ENCODE peak calls at places on chromosomes 7 and 10, in four cellular contexts. F is HepG2, Y is K562, N is GM12878. G is an unnamed sample.

GRCh38 chr7:80773787-80774508 is 135.5 kb downstream of the CD36 start:
- DNase-seq in F (no peak), Y (no peak), N (no peak), G (no peak)

GRCh38 chr7:29281782-29282541 is 87.4 kb downstream of the CHN2 start:
- DNase-seq in F (peak), Y (peak), N (no peak), G (no peak)

GRCh38 chr7:113338297-113338696 is 219.9 kb upstream of the SMIM30 start:
- DNase-seq in F (no peak), Y (no peak), N (no peak), G (no peak)

GRCh38 chr10:95480901-95481491 is 80.2 kb downstream of the SORBS1 start:
- DNase-seq in F (peak), Y (no peak), N (no peak), G (peak)

GRCh38 chr7:13910805-13911551 is 78.5 kb downstream of the ETV1 start:
- DNase-seq in F (no peak), Y (no peak), N (no peak), G (no peak)

GRCh38 chr7:152588350-152588749 is 87.6 kb downstream of the XRCC2 start:
- DNase-seq in F (peak), Y (no peak), N (no peak), G (no peak)

GRCh38 chr10:133139561-133140065 is 20.4 kb upstream of the KNDC1 start:
- DNase-seq in F (no peak), Y (no peak), N (no peak), G (no peak)

GRCh38 chr7:70135656-70136055 is 537.4 kb downstream of the AUTS2 start:
- DNase-seq in F (no peak), Y (no peak), N (no peak), G (no peak)

GRCh38 chr10:122462533-122463465 is 1.4 kb downstream of the HTRA1 start:
- DNase-seq in F (no peak), Y (no peak), N (no peak), G (no peak)

GRCh38 chr10:88089498-88089897 is 226.1 kb downstream of the PTEN start:
- DNase-seq in F (no peak), Y (no peak), N (no peak), G (no peak)

GRCh38 chr7:35652124-35652523 is 42.8 kb downstream of the HERPUD2 start:
- DNase-seq in F (no peak), Y (no peak), N (no peak), G (no peak)

GRCh38 chr7:16421333-16422099 is at the start of gene CRPPA:
- DNase-seq in F (peak), Y (peak), N (no peak), G (peak)

DNA sequence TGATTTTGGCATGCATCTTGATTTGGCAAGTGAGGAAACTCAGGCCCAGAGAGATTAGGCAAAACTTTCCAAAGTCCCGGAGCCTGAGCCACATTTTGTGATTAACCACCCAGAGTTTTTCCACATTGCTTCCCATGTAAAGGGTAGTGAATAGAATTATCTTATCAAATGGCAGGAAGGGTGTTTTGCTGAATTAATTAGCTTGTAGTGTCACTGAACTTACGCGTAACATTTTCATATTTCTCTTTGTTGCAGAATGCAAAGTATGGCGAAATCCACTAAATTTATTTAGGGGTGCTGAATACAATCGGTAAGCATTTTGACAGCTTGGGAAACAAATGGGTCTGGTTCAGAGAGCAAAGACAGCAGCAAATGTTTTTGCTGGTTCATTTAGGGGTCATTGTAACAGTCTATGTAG is 176.2 kb downstream of the ST7 start:
- DNase-seq in F (no peak), Y (no peak), N (no peak), G (no peak)
- TF ChIP-seq NR2C2 in F (no peak), Y (no peak), N (no peak), G (no peak)

GRCh38 chr10:98423691-98424120 is 8.7 kb upstream of the PYROXD2 start:
- DNase-seq in F (peak), Y (peak), N (no peak), G (peak)
- TF ChIP-seq CTCF in F (peak), Y (peak), N (no peak), G (peak)

GRCh38 chr7:55132890-55133551 is 114.2 kb downstream of the EGFR start:
- DNase-seq in F (peak), Y (peak), N (no peak), G (no peak)
- TF ChIP-seq NR2C2 in F (peak), Y (no peak), N (no peak), G (no peak)

GRCh38 chr7:150404785-150405583 is 25.9 kb downstream of the ZNF775 start:
- DNase-seq in F (peak), Y (peak), N (no peak), G (peak)
- TF ChIP-seq CTCF in F (peak), Y (peak), N (peak), G (no peak)

GRCh38 chr7:134781171-134781570 is 1.7 kb downstream of the CALD1 start:
- DNase-seq in F (no peak), Y (no peak), N (no peak), G (no peak)

GRCh38 chr7:134784251-134785049 is 5.0 kb downstream of the CALD1 start:
- DNase-seq in F (no peak), Y (no peak), N (no peak), G (no peak)

GRCh38 chr7:134780166-134780853 is 876 bp downstream of the CALD1 start:
- DNase-seq in F (no peak), Y (no peak), N (no peak), G (no peak)

GRCh38 chr7:134783294-134784069 is 4.0 kb downstream of the CALD1 start:
- DNase-seq in F (no peak), Y (no peak), N (no peak), G (no peak)

GRCh38 chr7:134782121-134782623 is 2.7 kb downstream of the CALD1 start:
- DNase-seq in F (no peak), Y (no peak), N (peak), G (no peak)
- TF ChIP-seq NR2C2 in F (no peak), Y (no peak), N (no peak), G (no peak)

GRCh38 chr7:90266808-90267207 is 21.8 kb downstream of the CFAP69 start:
- DNase-seq in F (no peak), Y (no peak), N (no peak), G (no peak)

GRCh38 chr7:90267263-90267858 is 22.4 kb downstream of the CFAP69 start:
- DNase-seq in F (peak), Y (no peak), N (no peak), G (no peak)

GRCh38 chr7:90261441-90261840 is 16.5 kb downstream of the CFAP69 start:
- DNase-seq in F (no peak), Y (no peak), N (no peak), G (no peak)

GRCh38 chr7:90256778-90257177 is 11.8 kb downstream of the CFAP69 start:
- DNase-seq in F (no peak), Y (no peak), N (no peak), G (no peak)

DNA sequence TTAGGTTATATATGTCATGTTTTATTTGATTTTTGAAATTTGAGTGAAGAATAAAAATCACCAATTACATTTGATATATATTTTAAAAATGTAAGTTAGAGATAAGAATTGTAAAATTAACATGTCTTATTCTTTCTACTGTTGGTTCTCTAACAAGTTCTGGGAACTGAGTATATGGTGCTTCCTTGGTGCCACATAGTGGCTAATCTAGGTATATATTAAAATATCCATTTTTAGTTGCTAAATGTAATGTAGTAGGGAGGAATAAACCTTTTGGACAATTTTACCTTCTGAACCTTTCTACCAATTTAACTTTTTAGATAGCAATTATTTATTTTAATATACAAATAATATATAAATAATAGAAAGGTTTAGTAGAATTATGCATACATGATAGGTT is 17.5 kb downstream of the CFAP69 start:
- DNase-seq in F (no peak), Y (peak), N (no peak), G (no peak)
- TF ChIP-seq CTCF in F (peak), Y (peak), N (peak), G (peak)

GRCh38 chr10:33145451-33146188 is 187.6 kb upstream of the ITGB1 start:
- DNase-seq in F (peak), Y (no peak), N (no peak), G (no peak)
- TF ChIP-seq NR2C2 in F (peak), Y (no peak), N (no peak), G (no peak)

GRCh38 chr10:67883710-67884312 is 645 bp upstream of the SIRT1 start:
- DNase-seq in F (no peak), Y (peak), N (no peak), G (no peak)

GRCh38 chr10:67884313-67884841 is at the start of gene SIRT1:
- DNase-seq in F (peak), Y (peak), N (peak), G (peak)

GRCh38 chr10:67884842-67885680 is 605 bp downstream of the SIRT1 start:
- DNase-seq in F (peak), Y (peak), N (peak), G (peak)
- TF ChIP-seq CTCF in F (no peak), Y (no peak), N (no peak), G (no peak)

GRCh38 chr10:114303556-114303955 is 64.5 kb downstream of the VWA2 start:
- DNase-seq in F (no peak), Y (no peak), N (no peak), G (no peak)

GRCh38 chr10:114304017-114304565 is 65.0 kb downstream of the VWA2 start:
- DNase-seq in F (peak), Y (peak), N (peak), G (peak)

GRCh38 chr10:114306116-114306973 is 67.3 kb downstream of the VWA2 start:
- DNase-seq in F (no peak), Y (no peak), N (no peak), G (no peak)

GRCh38 chr10:114305521-114305925 is 66.5 kb downstream of the VWA2 start:
- DNase-seq in F (no peak), Y (no peak), N (no peak), G (no peak)

DNA sequence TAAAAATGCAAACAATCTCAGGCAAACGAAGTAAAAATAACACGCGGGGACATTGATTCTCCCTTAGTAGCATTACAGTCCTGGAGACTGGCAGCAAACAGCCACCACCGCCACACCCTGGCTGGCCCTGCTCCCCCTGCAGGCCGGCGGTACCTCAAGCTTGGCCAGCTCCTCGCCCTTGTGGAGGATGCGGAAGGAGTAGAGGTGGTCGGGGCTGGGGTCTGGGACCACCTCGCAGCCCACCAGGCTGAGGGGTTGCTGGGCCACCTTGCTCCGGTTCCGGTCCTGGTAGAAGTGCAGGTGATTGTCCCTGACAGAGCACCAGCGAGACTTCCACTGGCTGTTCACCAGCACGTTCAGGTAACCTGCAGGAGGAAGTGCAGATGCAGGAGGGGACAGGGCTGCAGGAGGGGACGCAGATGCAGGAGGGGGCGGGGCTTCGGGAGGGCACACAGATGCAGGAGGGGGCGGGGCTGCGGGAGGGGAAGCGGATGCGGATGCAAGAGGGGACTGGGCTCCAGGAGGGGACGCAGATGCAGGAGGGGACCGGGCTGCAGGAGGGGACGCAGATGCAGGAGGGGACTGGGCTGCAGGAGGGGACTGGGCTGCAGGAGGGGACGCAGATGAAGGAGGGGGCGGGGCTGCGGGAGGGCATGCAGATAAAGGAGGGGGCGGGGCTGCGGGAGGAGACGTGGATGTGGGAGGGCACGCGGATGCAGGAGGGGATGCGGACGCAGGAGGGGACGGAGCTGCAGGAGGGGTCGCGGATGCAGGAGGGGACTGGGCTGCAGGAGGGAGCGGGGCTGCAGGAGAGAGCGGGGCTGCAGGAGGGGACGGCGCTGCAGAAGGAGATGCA is 65.7 kb downstream of the VWA2 start:
- DNase-seq in F (no peak), Y (no peak), N (no peak), G (peak)
- TF ChIP-seq NR2C2 in F (no peak), Y (no peak), N (no peak), G (no peak)

G was measured in WTC11.